ENCODE peak calls at places on chromosomes 16 and 17, in five cellular contexts. A, S, Y, W and I are unnamed samples.

GRCh38 chr17:12958786-12959185 is 59.0 kb downstream of the ELAC2 start:
- DNase-seq in Y (no peak), A (no peak), S (no peak), W (no peak), I (no peak)

GRCh38 chr17:48961516-48962233 is 6.7 kb downstream of the GIP start:
- DNase-seq in Y (no peak), A (peak), W (no peak), S (no peak), I (no peak)

GRCh38 chr17:42122371-42123303 is at the start of gene HSPB9:
- DNase-seq in S (peak), A (no peak), W (no peak), Y (no peak), I (no peak)

GRCh38 chr17:77107506-77108433 is 33.0 kb upstream of the SEC14L1 start:
- DNase-seq in W (peak), S (no peak), Y (no peak), A (no peak), I (no peak)

GRCh38 chr16:69620564-69620963 is 54.8 kb downstream of the NFAT5 start:
- DNase-seq in Y (no peak), A (no peak), W (no peak), S (no peak), I (no peak)

GRCh38 chr17:7626307-7626706 is 1.3 kb downstream of the SAT2 start:
- DNase-seq in W (no peak), A (no peak), Y (no peak), S (no peak), I (no peak)

GRCh38 chr16:23987443-23987842 is 151.7 kb downstream of the PRKCB start:
- DNase-seq in S (no peak), A (no peak), W (no peak), Y (no peak), I (no peak)

GRCh38 chr17:69501591-69502468 is 87.3 kb downstream of the MAP2K6 start:
- DNase-seq in W (no peak), Y (peak), A (no peak), S (peak), I (no peak)

GRCh38 chr16:20175358-20175757 is 101.7 kb upstream of the GPR139 start:
- DNase-seq in S (no peak), Y (no peak), A (no peak), W (no peak), I (no peak)

GRCh38 chr17:45374501-45374900 is 57.7 kb upstream of the MAP3K14 start:
- DNase-seq in W (no peak), Y (peak), A (no peak), S (no peak), I (no peak)

GRCh38 chr17:36468903-36469635 is 17.4 kb upstream of the ZNHIT3 start:
- DNase-seq in A (no peak), S (no peak), W (no peak), Y (no peak), I (no peak)

GRCh38 chr16:75203106-75203505 is 3.9 kb downstream of the CTRB2 start:
- DNase-seq in W (no peak), Y (peak), S (no peak), A (no peak), I (no peak)

GRCh38 chr16:50497592-50497991 is 50.6 kb upstream of the NKD1 start:
- DNase-seq in S (no peak), W (no peak), A (peak), Y (peak), I (no peak)

GRCh38 chr16:73058221-73058615 is 10.3 kb upstream of the ZFHX3 start:
- DNase-seq in Y (peak), A (no peak), W (no peak), S (peak), I (no peak)

GRCh38 chr16:29806096-29806579 is at the start of gene MAZ:
- DNase-seq in A (peak), S (peak), W (no peak), Y (no peak), I (peak)

GRCh38 chr16:71867934-71868333 is 16.0 kb downstream of the ZNF821 start:
- DNase-seq in Y (no peak), S (no peak), A (no peak), W (no peak), I (no peak)

GRCh38 chr17:8089728-8090127 is 2.2 kb upstream of the ALOX12B start:
- DNase-seq in Y (no peak), A (no peak), W (no peak), S (no peak), I (no peak)

GRCh38 chr17:64580384-64581307 is 73.9 kb downstream of the CEP95 start:
- DNase-seq in S (no peak), A (no peak), W (no peak), Y (no peak), I (no peak)

GRCh38 chr16:86167061-86167460 is 268.1 kb downstream of the IRF8 start:
- DNase-seq in W (no peak), Y (no peak), A (no peak), S (no peak), I (no peak)

GRCh38 chr17:45110676-45111611 is 21.4 kb downstream of the PLCD3 start:
- DNase-seq in Y (no peak), S (no peak), W (no peak), A (no peak), I (no peak)

GRCh38 chr16:12122202-12122601 is 145.7 kb downstream of the SNX29 start:
- DNase-seq in S (no peak), Y (no peak), W (no peak), A (no peak), I (no peak)

GRCh38 chr17:59388070-59388556 is 56.7 kb downstream of the YPEL2 start:
- DNase-seq in W (no peak), Y (no peak), S (no peak), A (no peak), I (no peak)

GRCh38 chr16:70589998-70590471 is 56.3 kb upstream of the IL34 start:
- DNase-seq in S (peak), W (no peak), A (no peak), Y (peak), I (no peak)

GRCh38 chr16:2027024-2028010 is 615 bp downstream of the NHERF2 start:
- DNase-seq in A (peak), Y (no peak), S (peak), W (no peak), I (no peak)

GRCh38 chr17:63042443-63042842 is 76.4 kb downstream of the TANC2 start:
- DNase-seq in Y (no peak), A (no peak), S (no peak), W (no peak), I (no peak)

GRCh38 chr17:80445152-80446110 is 30.5 kb downstream of the ENDOV start:
- DNase-seq in S (no peak), W (no peak), Y (no peak), A (no peak), I (no peak)

GRCh38 chr17:65559802-65560627 is 1.4 kb downstream of the AXIN2 start:
- DNase-seq in A (peak), W (no peak), Y (no peak), S (peak), I (no peak)

GRCh38 chr17:73340093-73340596 is 28.3 kb upstream of the CDC42EP4 start:
- DNase-seq in A (peak), Y (peak), S (no peak), W (no peak), I (no peak)